ENCODE peak calls at places on chromosome 12, in six cellular contexts. O, I, F, J, Y and R are unnamed samples.

GRCh38 chr12:75862692-75863471 is 168.7 kb downstream of the PHLDA1 start:
- DNase-seq in O (peak), I (peak), F (no peak), J (peak), Y (no peak), R (peak)

GRCh38 chr12:74401035-74401434 is 136.6 kb upstream of the ATXN7L3B start:
- DNase-seq in O (peak), I (no peak), F (no peak), J (no peak), Y (no peak), R (no peak)

GRCh38 chr12:69102856-69103255 is 136.5 kb upstream of the CPSF6 start:
- DNase-seq in O (no peak), I (no peak), F (no peak), J (no peak), Y (no peak), R (no peak)

GRCh38 chr12:128486951-128487350 is 220.0 kb downstream of the TMEM132C start:
- DNase-seq in O (no peak), I (no peak), F (no peak), J (no peak), Y (no peak), R (no peak)

GRCh38 chr12:128819293-128820144 is 4.2 kb downstream of the SLC15A4 start:
- DNase-seq in O (no peak), I (no peak), F (no peak), J (no peak), Y (no peak), R (no peak)

GRCh38 chr12:47744005-47744651 is 14.6 kb downstream of the RAPGEF3 start:
- DNase-seq in O (peak), I (no peak), F (no peak), J (no peak), Y (peak), R (peak)

GRCh38 chr12:10354071-10354470 is 35.8 kb downstream of the KLRK1 start:
- DNase-seq in O (no peak), I (no peak), F (no peak), J (no peak), Y (no peak), R (no peak)

GRCh38 chr12:130992448-130992847 is 38.7 kb downstream of the ADGRD1 start:
- DNase-seq in O (no peak), I (no peak), F (no peak), J (no peak), Y (no peak), R (no peak)

GRCh38 chr12:86254399-86255107 is 1.6 kb downstream of the MGAT4C start:
- DNase-seq in O (no peak), I (peak), F (no peak), J (no peak), Y (no peak), R (no peak)

GRCh38 chr12:2306686-2307249 is 254.0 kb downstream of the CACNA1C start:
- DNase-seq in O (no peak), I (no peak), F (peak), J (no peak), Y (no peak), R (no peak)
- H3K27ac ChIP-seq in O (no peak), I (no peak), F (peak), J (no peak), Y (peak), R (no peak)

GRCh38 chr12:43501705-43502104 is 50.3 kb downstream of the ADAMTS20 start:
- DNase-seq in O (peak), I (peak), F (no peak), J (no peak), Y (no peak), R (peak)
- TF ChIP-seq CTCF in O (peak), I (peak), F (no peak), J (peak), Y (no peak), R (peak)

DNA sequence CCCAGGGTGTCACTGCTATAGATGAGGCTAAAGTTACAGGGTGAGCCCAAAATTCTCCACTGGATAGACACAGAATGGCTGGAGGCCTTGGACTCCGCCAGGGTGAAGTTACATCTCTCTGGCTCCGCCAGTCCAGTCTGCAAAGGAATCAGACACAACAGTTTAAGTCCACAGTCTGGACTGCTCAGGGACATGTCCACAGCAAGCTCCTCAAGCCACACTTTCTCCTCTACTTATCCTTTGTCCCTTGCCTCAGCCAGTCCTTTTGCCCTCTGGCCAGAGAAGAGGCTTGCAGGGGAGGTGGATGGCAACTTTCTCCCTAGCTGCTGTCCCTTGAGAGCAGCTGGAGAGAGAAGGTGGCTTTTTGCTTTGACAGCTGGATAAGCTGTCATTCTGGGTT is 28.0 kb downstream of the PTPRB start:
- DNase-seq in O (no peak), I (no peak), F (no peak), J (no peak), Y (no peak), R (no peak)
- H3K27ac ChIP-seq in O (no peak), I (no peak), F (no peak), J (no peak), Y (peak), R (no peak)

GRCh38 chr12:122081697-122082221 is 3.2 kb downstream of the MLXIP start:
- DNase-seq in O (no peak), I (peak), F (peak), J (no peak), Y (peak), R (no peak)
- TF ChIP-seq CTCF in O (no peak), I (no peak), F (no peak), J (peak), Y (no peak), R (no peak)

GRCh38 chr12:112907415-112908157 is 824 bp downstream of the OAS1 start:
- DNase-seq in O (no peak), I (no peak), F (no peak), J (no peak), Y (peak), R (no peak)
- H3K27ac ChIP-seq in O (peak), I (no peak), F (no peak), J (peak), Y (peak), R (peak)

DNA sequence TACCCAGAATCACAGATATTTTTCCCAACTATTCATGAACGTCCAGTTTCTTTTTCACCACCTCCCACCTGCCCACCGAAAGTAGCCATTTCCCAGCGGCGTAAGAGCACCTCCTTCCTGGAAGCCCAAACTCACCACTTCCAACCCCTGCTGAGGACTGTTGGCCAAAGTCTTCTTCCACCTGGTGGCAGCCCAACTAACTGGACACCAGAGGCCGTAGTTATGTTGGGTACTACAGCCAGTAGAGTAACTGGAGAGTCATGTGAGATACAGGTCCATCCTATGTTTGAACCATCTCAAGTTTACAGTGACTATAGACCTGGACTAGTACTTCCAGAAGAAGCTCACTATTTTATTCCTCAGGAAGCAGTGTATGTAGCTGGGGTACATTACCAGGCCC is 81.6 kb downstream of the RAD52 start:
- DNase-seq in O (peak), I (no peak), F (no peak), J (no peak), Y (no peak), R (no peak)
- TF ChIP-seq CTCF in O (no peak), I (no peak), F (no peak), J (peak), Y (no peak), R (no peak)

GRCh38 chr12:14379508-14379907 is 14.0 kb downstream of the ATF7IP start:
- DNase-seq in O (no peak), I (no peak), F (no peak), J (no peak), Y (no peak), R (no peak)

GRCh38 chr12:14390885-14391530 is 25.5 kb downstream of the ATF7IP start:
- DNase-seq in O (no peak), I (no peak), F (no peak), J (no peak), Y (no peak), R (no peak)

GRCh38 chr12:14387472-14387871 is 22.0 kb downstream of the ATF7IP start:
- DNase-seq in O (no peak), I (no peak), F (no peak), J (no peak), Y (no peak), R (no peak)

GRCh38 chr12:14390449-14390848 is 25.0 kb downstream of the ATF7IP start:
- DNase-seq in O (no peak), I (no peak), F (no peak), J (no peak), Y (no peak), R (no peak)

GRCh38 chr12:14384783-14385638 is 19.5 kb downstream of the ATF7IP start:
- DNase-seq in O (peak), I (peak), F (peak), J (peak), Y (peak), R (no peak)
- H3K27ac ChIP-seq in O (peak), I (peak), F (peak), J (peak), Y (peak), R (no peak)

DNA sequence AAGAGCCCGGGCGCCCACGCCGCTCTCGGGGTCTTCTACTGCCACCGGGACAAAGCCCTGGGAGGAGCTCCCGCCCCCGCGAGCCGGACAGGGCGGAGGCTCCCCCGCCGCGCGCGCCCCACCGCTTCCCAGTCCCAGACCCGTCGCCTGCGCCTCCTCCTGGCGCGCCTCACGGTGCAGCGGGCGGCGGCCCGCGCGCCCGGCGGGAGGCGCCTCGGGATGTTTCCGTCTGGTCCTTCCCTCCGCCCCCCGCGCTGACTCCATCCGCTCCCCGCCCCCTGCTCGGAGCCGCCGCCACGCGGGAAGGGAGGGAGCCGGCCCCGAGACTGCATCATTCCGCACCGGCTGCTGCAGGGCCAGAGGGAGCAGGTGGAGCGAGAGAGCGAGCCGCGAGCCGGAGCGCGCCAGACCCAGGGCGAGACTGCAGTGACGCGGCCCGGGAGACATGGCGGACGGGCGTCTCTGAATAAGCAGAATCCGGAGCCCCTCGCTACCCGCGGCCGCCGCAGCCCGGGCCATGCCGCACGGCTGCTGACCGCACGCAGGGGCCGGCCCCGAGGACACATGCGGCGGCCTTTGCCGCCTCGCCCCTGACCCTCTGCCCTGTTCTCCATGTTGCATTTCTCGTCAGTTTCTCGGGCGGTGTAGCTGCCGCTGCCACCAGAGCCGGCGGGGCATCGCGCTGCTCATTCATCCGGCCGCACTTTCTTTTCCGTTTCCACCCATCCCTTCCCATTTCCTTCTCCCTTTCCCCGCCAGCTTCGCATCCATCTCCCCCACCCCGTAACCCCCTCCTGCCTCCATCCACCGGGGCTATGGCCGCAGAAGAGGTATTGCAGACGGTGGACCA is at the start of gene BICD1:
- DNase-seq in O (peak), I (peak), F (peak), J (peak), Y (peak), R (peak)
- TF ChIP-seq CTCF in O (peak), I (peak), F (peak), J (peak), Y (peak), R (peak)

DNA sequence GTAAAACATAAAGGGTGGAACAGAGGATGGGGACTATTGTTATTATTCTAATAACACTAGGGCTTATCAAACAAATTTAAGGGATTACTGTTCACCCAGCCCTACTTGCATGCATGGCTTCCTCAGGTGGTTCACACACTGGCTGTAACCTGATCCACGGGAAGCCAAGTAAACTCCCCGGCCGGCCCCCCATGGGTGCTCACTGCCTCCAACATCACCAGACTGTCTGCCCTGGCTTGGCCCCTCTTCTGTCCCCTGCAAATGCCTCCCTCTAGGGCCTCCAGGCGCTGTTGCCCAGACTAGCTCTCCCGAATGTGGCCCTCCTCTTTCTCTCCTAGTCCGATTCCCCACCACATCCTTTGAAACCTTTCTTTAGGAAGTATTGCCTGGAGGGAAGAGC is 18.6 kb downstream of the FAIM2 start:
- DNase-seq in O (no peak), I (no peak), F (no peak), J (no peak), Y (no peak), R (no peak)
- H3K27ac ChIP-seq in O (no peak), I (no peak), F (no peak), J (no peak), Y (no peak), R (no peak)

GRCh38 chr12:30822385-30823139 is 67.8 kb upstream of the CAPRIN2 start:
- DNase-seq in O (peak), I (peak), F (peak), J (no peak), Y (peak), R (peak)
- TF ChIP-seq CTCF in O (peak), I (no peak), F (no peak), J (peak), Y (peak), R (no peak)